ENCODE peak calls at places on chromosomes 16 and 17, in four cellular contexts. N, P, R and C are unnamed samples.
A peak's percentile ranks its signal among the peaks of the same experiment; 100 is the strongest.

GRCh38 chr16:67965668-67966548 is 2.5 kb downstream of the SLC12A4 start:
- DNase-seq in N (no peak), P (peak; percentile 43), R (no peak), C (no peak)

GRCh38 chr16:82990155-82990554 is 363.4 kb downstream of the CDH13 start:
- DNase-seq in N (no peak), P (peak; percentile 36), R (no peak), C (no peak)

GRCh38 chr17:3961564-3962047 is 2.6 kb downstream of the ATP2A3 start:
- DNase-seq in N (peak; percentile 98), P (no peak), R (no peak), C (no peak)

GRCh38 chr16:58280146-58280845 is 14.5 kb downstream of the PRSS54 start:
- DNase-seq in N (no peak), P (peak; percentile 65), R (no peak), C (no peak)

GRCh38 chr16:1769402-1770300 is 1.7 kb downstream of the NME3 start:
- DNase-seq in N (no peak), P (no peak), R (no peak), C (no peak)

GRCh38 chr16:88354229-88355092 is 28.3 kb upstream of the ZNF469 start:
- DNase-seq in N (no peak), P (no peak), R (no peak), C (no peak)

GRCh38 chr17:19728114-19728495 is 11.7 kb upstream of the SLC47A2 start:
- DNase-seq in N (no peak), P (peak; percentile 76), R (no peak), C (peak; percentile 89)

GRCh38 chr16:58411736-58412614 is 19.7 kb downstream of the GINS3 start:
- DNase-seq in N (no peak), P (peak; percentile 48), R (no peak), C (no peak)

GRCh38 chr16:54931757-54932660 is 1.3 kb downstream of the IRX5 start:
- DNase-seq in N (no peak), P (peak; percentile 49), R (peak; percentile 47), C (no peak)

GRCh38 chr17:75457047-75457654 is 716 bp downstream of the TMEM94 start:
- DNase-seq in N (no peak), P (peak; percentile 15), R (peak; percentile 73), C (peak; percentile 55)

GRCh38 chr17:29140051-29140582 is 40.1 kb downstream of the MYO18A start:
- DNase-seq in N (peak; percentile 83), P (peak; percentile 45), R (peak; percentile 86), C (peak; percentile 54)

GRCh38 chr17:4849011-4849536 is 15.9 kb downstream of the MINK1 start:
- DNase-seq in N (no peak), P (peak; percentile 89), R (peak; percentile 16), C (no peak)

GRCh38 chr17:72970794-72971512 is 121.5 kb downstream of the SLC39A11 start:
- DNase-seq in N (no peak), P (no peak), R (no peak), C (no peak)

GRCh38 chr16:22352726-22353125 is 21.7 kb downstream of the CDR2 start:
- DNase-seq in N (no peak), P (no peak), R (no peak), C (no peak)

GRCh38 chr16:88610080-88610479 is 28.3 kb upstream of the IL17C start:
- DNase-seq in N (no peak), P (no peak), R (peak; percentile 42), C (no peak)

GRCh38 chr16:48971571-48972071 is 310.0 kb downstream of the CBLN1 start:
- DNase-seq in N (no peak), P (peak; percentile 93), R (no peak), C (no peak)

GRCh38 chr17:27747462-27748359 is 52.6 kb downstream of the NOS2 start:
- DNase-seq in N (no peak), P (no peak), R (peak; percentile 31), C (no peak)

GRCh38 chr16:65229191-65229662 is 107.4 kb upstream of the CDH11 start:
- DNase-seq in N (no peak), P (no peak), R (no peak), C (no peak)

GRCh38 chr16:1258218-1258587 is 2.3 kb downstream of the TPSD1 start:
- DNase-seq in N (no peak), P (no peak), R (no peak), C (no peak)

GRCh38 chr16:49462989-49463371 is 89.4 kb downstream of the C16orf78 start:
- DNase-seq in N (peak; percentile 68), P (no peak), R (no peak), C (no peak)

GRCh38 chr17:17751996-17752821 is 71.0 kb downstream of the RAI1 start:
- DNase-seq in N (peak; percentile 95), P (peak; percentile 93), R (peak; percentile 97), C (peak; percentile 96)
- TF ChIP-seq CTCF in N (peak; percentile 51), P (peak; percentile 32), R (peak; percentile 42), C (peak; percentile 54)

DNA sequence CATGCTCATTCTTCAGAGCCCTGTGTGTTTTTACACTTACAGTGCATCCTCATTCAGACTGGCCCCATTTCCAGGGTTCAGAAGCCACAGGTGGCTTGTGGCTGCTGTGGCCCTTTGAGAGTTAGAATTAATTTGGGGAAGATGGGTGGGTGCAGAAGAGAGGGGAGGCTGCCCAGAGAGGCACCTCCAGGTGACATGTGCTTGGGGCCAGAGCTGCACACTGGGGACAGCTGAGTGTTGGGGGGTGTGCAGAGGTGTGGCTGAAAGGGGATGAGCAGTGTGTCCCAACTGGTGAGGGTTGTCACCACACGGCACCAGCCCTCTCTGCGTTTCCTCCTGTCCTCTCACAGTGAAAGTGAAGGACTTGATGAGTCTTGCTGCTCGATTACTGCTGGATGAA is 6.9 kb upstream of the EIF1 start:
- DNase-seq in N (no peak), P (no peak), R (no peak), C (no peak)
- H2AFZ ChIP-seq in N (no peak overlapping the region), P (no peak overlapping the region), R (no peak overlapping the region), C (no peak overlapping the region)

DNA sequence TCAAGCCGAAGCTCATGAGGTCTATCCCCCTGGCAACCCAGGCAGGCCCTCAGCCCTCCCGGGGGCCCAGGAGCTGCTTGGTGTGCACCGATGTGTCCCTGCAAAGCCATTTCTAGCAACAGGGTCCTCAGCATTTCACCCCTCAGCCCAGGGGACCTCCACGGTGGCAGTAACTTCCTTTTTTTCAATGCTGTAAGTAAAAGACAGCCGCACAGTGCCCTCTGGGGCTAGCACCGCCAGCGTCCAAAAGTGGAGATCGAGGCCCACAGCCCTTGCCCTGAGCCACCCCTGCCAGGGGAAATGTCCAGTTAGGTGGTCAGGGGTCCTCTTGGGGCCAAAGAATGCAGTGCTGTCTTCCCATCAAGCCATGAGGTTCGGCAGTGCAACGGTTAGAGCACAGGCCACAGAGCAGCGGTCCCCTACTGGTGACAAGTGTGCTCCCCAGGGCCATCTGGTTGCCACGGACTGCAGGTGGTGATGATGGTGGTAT is 79.9 kb downstream of the LITAF start:
- DNase-seq in N (no peak), P (no peak), R (no peak), C (no peak)
- TF ChIP-seq CTCF in N (no peak), P (no peak), R (no peak), C (no peak)

GRCh38 chr17:2351269-2351668 is 14.0 kb downstream of the SGSM2 start:
- DNase-seq in N (no peak), P (no peak), R (no peak), C (no peak)

GRCh38 chr17:2343421-2343820 is 6.1 kb downstream of the SGSM2 start:
- DNase-seq in N (no peak), P (peak; percentile 21), R (no peak), C (no peak)

GRCh38 chr17:2346475-2346874 is 9.2 kb downstream of the SGSM2 start:
- DNase-seq in N (no peak), P (no peak), R (no peak), C (no peak)

GRCh38 chr17:2344528-2344927 is 7.2 kb downstream of the SGSM2 start:
- DNase-seq in N (no peak), P (no peak), R (no peak), C (no peak)

GRCh38 chr17:2347805-2348685 is 10.7 kb downstream of the SGSM2 start:
- DNase-seq in N (no peak), P (peak; percentile 42), R (peak; percentile 92), C (no peak)
- H2AFZ ChIP-seq in N (no peak overlapping the region), P (no peak overlapping the region), R (peak overlapping the region; percentile 61), C (no peak overlapping the region)

DNA sequence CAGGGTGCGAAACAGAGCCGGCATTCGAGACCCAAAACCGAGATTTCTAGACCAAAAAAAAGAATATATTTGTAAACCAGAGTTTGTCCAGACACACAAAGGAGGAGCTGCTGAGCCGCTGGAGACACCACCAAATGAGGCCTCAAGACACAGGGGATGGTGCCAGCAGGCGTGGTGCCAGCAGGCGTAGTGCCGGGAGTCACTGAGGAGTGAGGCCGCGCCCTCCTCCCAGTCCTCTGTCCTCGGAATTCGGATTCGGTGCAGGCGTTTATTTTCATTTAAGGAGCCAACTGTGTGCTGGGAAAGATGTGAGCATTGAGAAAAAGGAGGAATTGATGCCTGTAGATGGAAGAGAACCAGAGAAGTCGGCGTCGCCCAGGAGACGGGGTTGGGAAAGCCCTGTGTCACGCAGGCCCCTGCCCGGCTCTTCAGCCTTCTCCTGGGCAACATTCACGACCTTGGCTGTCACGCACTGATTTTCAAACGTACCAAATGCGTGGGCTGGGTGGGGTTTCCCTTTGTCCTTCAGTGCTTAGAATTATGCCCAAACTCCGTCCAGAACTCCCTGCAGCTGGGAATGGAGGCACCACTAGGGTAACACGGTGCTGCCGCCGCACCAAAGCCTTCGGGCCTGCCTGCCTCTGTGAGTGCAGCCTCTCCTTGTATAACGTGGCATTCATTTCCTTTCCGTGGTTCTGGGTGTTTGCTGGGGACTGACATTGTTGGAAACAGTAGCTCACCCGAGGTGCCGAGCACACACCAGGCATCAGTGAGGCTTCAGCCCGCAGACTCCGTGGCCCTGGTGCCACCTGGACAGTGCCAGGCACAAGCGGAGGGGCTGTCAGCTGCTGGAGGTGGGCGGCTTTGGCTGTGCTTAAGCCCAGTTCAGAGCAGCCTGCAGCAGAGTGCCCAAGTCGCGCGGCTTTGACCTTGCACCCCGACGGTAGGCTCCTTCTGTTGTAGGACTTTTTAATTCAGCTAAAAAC is 49.0 kb upstream of the CHMP6 start:
- DNase-seq in N (no peak), P (no peak), R (no peak), C (no peak)
- TF ChIP-seq CTCF in N (no peak), P (no peak), R (no peak), C (no peak)

DNA sequence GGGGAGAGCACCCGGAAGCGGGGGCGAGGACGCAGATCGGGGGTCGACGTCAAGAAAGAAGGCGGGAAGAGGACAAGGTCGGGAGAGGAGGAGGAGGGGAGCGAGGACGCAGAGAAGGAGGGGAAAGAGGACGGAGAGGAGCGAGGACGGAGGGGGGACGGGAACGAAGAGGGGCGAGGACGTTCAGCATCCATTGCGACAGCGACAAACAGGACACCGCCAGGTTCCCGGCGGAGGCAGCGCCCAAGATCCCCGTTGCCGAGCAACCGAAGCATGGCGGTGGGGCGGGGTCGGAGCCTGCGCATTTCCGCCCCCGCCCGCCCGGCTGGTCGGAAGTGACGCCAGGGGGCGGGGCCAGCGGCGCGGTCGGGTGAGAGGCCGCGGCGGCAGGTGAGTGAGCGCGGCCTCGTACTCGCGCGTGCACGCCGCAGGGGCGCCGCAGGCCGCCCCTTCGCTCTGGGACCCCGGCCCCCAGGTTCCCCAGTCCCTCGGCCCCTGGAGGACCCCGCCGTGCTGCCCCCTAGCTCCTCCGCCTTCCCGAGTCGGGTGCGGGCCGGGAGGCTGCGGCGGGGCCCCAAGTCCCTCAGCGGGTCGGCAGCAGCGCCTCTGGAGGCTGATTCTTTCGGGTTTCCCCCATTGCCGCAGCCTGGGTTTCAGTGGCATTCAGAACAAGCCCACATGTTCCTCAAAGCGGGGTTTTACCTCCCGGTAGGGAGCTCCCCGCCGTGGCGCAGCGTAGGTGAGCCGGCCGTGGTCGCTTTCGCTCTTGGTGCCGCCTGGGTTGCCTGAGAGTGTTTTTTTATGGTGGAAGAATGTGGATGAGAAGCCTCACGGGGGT is at the start of gene FAM234A:
- DNase-seq in N (peak; percentile 96), P (peak; percentile 90), R (peak; percentile 99), C (peak; percentile 88)
- H2AFZ ChIP-seq in N (peak within 1 kb of the TSS; percentile 95), P (peak within 1 kb of the TSS; percentile 98), R (peak within 1 kb of the TSS; percentile 96), C (peak within 1 kb of the TSS; percentile 47)